ENCODE peak calls at places on chromosomes 2 and 18, in four cellular contexts. One of them, this sample, is unnamed.

GRCh38 chr2:158778243-158778642 is 16.9 kb upstream of the DAPL1 start:
- DNase-seq in astrocyte of the spinal cord: no peak
- DNase-seq in NCI-H1092: no peak
- DNase-seq in central memory CD4-positive, alpha-beta T cell: no peak
- DNase-seq in this sample: no peak

GRCh38 chr2:99858951-99859596 is 283.3 kb downstream of the AFF3 start:
- DNase-seq in astrocyte of the spinal cord: peak
- DNase-seq in NCI-H1092: no peak
- DNase-seq in central memory CD4-positive, alpha-beta T cell: no peak
- DNase-seq in this sample: no peak

GRCh38 chr2:55084631-55085030 is 34.4 kb upstream of the RTN4 start:
- DNase-seq in astrocyte of the spinal cord: no peak
- DNase-seq in NCI-H1092: no peak
- DNase-seq in central memory CD4-positive, alpha-beta T cell: no peak
- DNase-seq in this sample: no peak

GRCh38 chr2:181275643-181276070 is 181.5 kb upstream of the ITGA4 start:
- DNase-seq in astrocyte of the spinal cord: no peak
- DNase-seq in NCI-H1092: no peak
- DNase-seq in central memory CD4-positive, alpha-beta T cell: peak
- DNase-seq in this sample: no peak

GRCh38 chr2:193810533-193810932 is 1615.8 kb upstream of the TMEFF2 start:
- DNase-seq in astrocyte of the spinal cord: peak
- DNase-seq in NCI-H1092: no peak
- DNase-seq in central memory CD4-positive, alpha-beta T cell: no peak
- DNase-seq in this sample: peak

GRCh38 chr18:37764526-37764925 is 198.9 kb upstream of the CELF4 start:
- DNase-seq in astrocyte of the spinal cord: no peak
- DNase-seq in NCI-H1092: no peak
- DNase-seq in central memory CD4-positive, alpha-beta T cell: no peak
- DNase-seq in this sample: no peak

GRCh38 chr2:208033701-208034502 is 8.6 kb upstream of the PLEKHM3 start:
- DNase-seq in astrocyte of the spinal cord: peak
- DNase-seq in NCI-H1092: peak
- DNase-seq in central memory CD4-positive, alpha-beta T cell: no peak
- DNase-seq in this sample: peak

GRCh38 chr2:219684721-219685689 is 57.6 kb downstream of the SLC4A3 start:
- DNase-seq in astrocyte of the spinal cord: peak
- DNase-seq in NCI-H1092: no peak
- DNase-seq in central memory CD4-positive, alpha-beta T cell: peak
- DNase-seq in this sample: peak

GRCh38 chr2:156435392-156435724 is 821 bp upstream of the GPD2 start:
- DNase-seq in astrocyte of the spinal cord: no peak
- DNase-seq in NCI-H1092: peak
- DNase-seq in central memory CD4-positive, alpha-beta T cell: no peak
- DNase-seq in this sample: no peak

GRCh38 chr18:62131305-62131909 is 55.4 kb downstream of the PIGN start:
- DNase-seq in astrocyte of the spinal cord: peak
- DNase-seq in NCI-H1092: peak
- DNase-seq in central memory CD4-positive, alpha-beta T cell: peak
- DNase-seq in this sample: peak

GRCh38 chr2:3456125-3456524 is 63.2 kb downstream of the ADI1 start:
- DNase-seq in astrocyte of the spinal cord: no peak
- DNase-seq in NCI-H1092: no peak
- DNase-seq in central memory CD4-positive, alpha-beta T cell: no peak
- DNase-seq in this sample: no peak

GRCh38 chr2:65708129-65708528 is 275.7 kb upstream of the SPRED2 start:
- DNase-seq in astrocyte of the spinal cord: peak
- DNase-seq in NCI-H1092: no peak
- DNase-seq in central memory CD4-positive, alpha-beta T cell: no peak
- DNase-seq in this sample: no peak

GRCh38 chr2:201900362-201900761 is 94.0 kb downstream of the CDK15 start:
- DNase-seq in astrocyte of the spinal cord: peak
- DNase-seq in NCI-H1092: no peak
- DNase-seq in central memory CD4-positive, alpha-beta T cell: no peak
- DNase-seq in this sample: no peak

GRCh38 chr2:224584111-224584764 is 925 bp downstream of the CUL3 start:
- DNase-seq in astrocyte of the spinal cord: peak
- DNase-seq in NCI-H1092: no peak
- DNase-seq in central memory CD4-positive, alpha-beta T cell: no peak
- DNase-seq in this sample: peak

GRCh38 chr2:102975996-102976636 is 214.3 kb downstream of the TMEM182 start:
- DNase-seq in astrocyte of the spinal cord: peak
- DNase-seq in NCI-H1092: no peak
- DNase-seq in central memory CD4-positive, alpha-beta T cell: no peak
- DNase-seq in this sample: peak

This sample was measured in myocyte.